ENCODE peak calls at places on chromosomes 2 and 18, in ten cellular contexts. N is heart left ventricle; L is neuronal stem cell; Q is effector memory CD4-positive, alpha-beta T cell; U is lower lobe of right lung; C is fibroblast of lung; H is ovary; P is right atrium auricular region; J is GM23338; R is DND-41. S is an unnamed sample.

GRCh38 chr2:83022631-83023210 is 1436.4 kb downstream of the SUCLG1 start:
- DNase-seq in N (no peak), L (no peak), Q (no peak), U (no peak), C (peak; percentile 60), H (no peak), P (no peak), J (no peak), R (no peak), S (no peak)

GRCh38 chr18:6341709-6342108 is 73.0 kb downstream of the L3MBTL4 start:
- DNase-seq in N (no peak), L (no peak), Q (no peak), U (no peak), C (no peak), H (no peak), P (no peak), J (no peak), R (no peak), S (no peak)

GRCh38 chr2:171185941-171186340 is 25.2 kb upstream of the TLK1 start:
- DNase-seq in N (no peak), L (no peak), Q (no peak), U (no peak), C (peak; percentile 74), H (no peak), P (no peak), J (no peak), R (no peak), S (no peak)

GRCh38 chr2:42164046-42164445 is 5.1 kb upstream of the EML4 start:
- DNase-seq in N (no peak), L (no peak), Q (no peak), U (no peak), C (no peak), H (no peak), P (no peak), J (no peak), R (no peak), S (no peak)

GRCh38 chr2:200944467-200945394 is 18.7 kb downstream of the ORC2 start:
- DNase-seq in N (no peak), L (no peak), Q (no peak), U (no peak), C (peak; percentile 96), H (no peak), P (no peak), J (no peak), R (no peak), S (no peak)

GRCh38 chr2:181125364-181125763 is 145.0 kb downstream of the UBE2E3 start:
- DNase-seq in N (no peak), L (no peak), Q (no peak), U (no peak), C (no peak), H (no peak), P (no peak), J (no peak), R (no peak), S (no peak)

GRCh38 chr2:100988630-100989417 is 13.3 kb upstream of the RPL31 start:
- DNase-seq in N (no peak), L (no peak), Q (no peak), U (no peak), C (no peak), H (no peak), P (no peak), J (no peak), R (no peak), S (no peak)

GRCh38 chr2:46034535-46034934 is 262.7 kb upstream of the EPAS1 start:
- DNase-seq in N (peak; percentile 64), L (no peak), Q (no peak), U (no peak), C (no peak), H (no peak), P (no peak), J (no peak), R (no peak), S (no peak)

GRCh38 chr2:101725515-101726192 is 28.1 kb downstream of the MAP4K4 start:
- DNase-seq in N (no peak), L (no peak), Q (no peak), U (no peak), C (no peak), H (no peak), P (no peak), J (peak; percentile 79), R (no peak), S (no peak)

GRCh38 chr2:126863336-126864015 is 35.2 kb upstream of the TEX51 start:
- DNase-seq in N (no peak), L (no peak), Q (no peak), U (no peak), C (no peak), H (no peak), P (peak; percentile 42), J (no peak), R (no peak), S (no peak)

GRCh38 chr2:176087330-176088047 is 3.7 kb upstream of the EVX2 start:
- DNase-seq in N (no peak), L (no peak), Q (no peak), U (no peak), C (no peak), H (no peak), P (no peak), J (no peak), R (no peak), S (no peak)

GRCh38 chr2:128638311-128638710 is 319.6 kb upstream of the HS6ST1 start:
- DNase-seq in N (no peak), L (no peak), Q (no peak), U (peak; percentile 58), C (no peak), H (peak; percentile 2), P (peak; percentile 58), J (peak; percentile 53), R (peak; percentile 6), S (no peak)

GRCh38 chr2:187500585-187501359 is 52.7 kb upstream of the CALCRL start:
- DNase-seq in N (no peak), L (no peak), Q (no peak), U (no peak), C (peak; percentile 83), H (no peak), P (no peak), J (peak; percentile 65), R (no peak), S (no peak)

GRCh38 chr2:26709323-26710110 is 17.0 kb downstream of the KCNK3 start:
- DNase-seq in N (no peak), L (no peak), Q (no peak), U (no peak), C (no peak), H (no peak), P (no peak), J (no peak), R (no peak), S (no peak)

GRCh38 chr18:14941792-14942191 is 193.8 kb downstream of the ANKRD30B start:
- DNase-seq in N (no peak), L (no peak), Q (no peak), U (no peak), C (no peak), H (no peak), P (no peak), J (no peak), R (no peak), S (no peak)

GRCh38 chr18:76213996-76214395 is 281.0 kb downstream of the ZNF516 start:
- DNase-seq in N (no peak), L (no peak), Q (no peak), U (no peak), C (no peak), H (no peak), P (no peak), J (no peak), R (no peak), S (no peak)

GRCh38 chr2:237421542-237422047 is 7.6 kb upstream of the COL6A3 start:
- DNase-seq in N (peak; percentile 74), L (peak; percentile 61), Q (peak; percentile 60), U (peak; percentile 82), C (peak; percentile 92), H (peak; percentile 68), P (peak; percentile 85), J (peak; percentile 92), R (peak; percentile 53), S (peak; percentile 70)

GRCh38 chr18:56890632-56891031 is 239.5 kb downstream of the WDR7 start:
- DNase-seq in N (no peak), L (no peak), Q (no peak), U (no peak), C (peak; percentile 79), H (no peak), P (no peak), J (no peak), R (no peak), S (no peak)
- H3K4me3 ChIP-seq in N (no peak overlapping the region), L (no peak overlapping the region), Q (no peak overlapping the region), U (no peak overlapping the region), C (no peak overlapping the region), H (no peak overlapping the region), P (no peak overlapping the region), J (no peak overlapping the region), R (no peak overlapping the region), S (no peak overlapping the region)

GRCh38 chr2:227877359-227878309 is 6.2 kb downstream of the DAW1 start:
- DNase-seq in N (no peak), L (no peak), Q (no peak), U (no peak), C (peak; percentile 38), H (no peak), P (peak; percentile 59), J (no peak), R (no peak), S (no peak)
- H3K4me3 ChIP-seq in N (no peak overlapping the region), L (no peak overlapping the region), Q (no peak overlapping the region), U (no peak overlapping the region), C (no peak overlapping the region), H (no peak overlapping the region), P (no peak overlapping the region), J (no peak overlapping the region), R (no peak overlapping the region), S (no peak overlapping the region)

GRCh38 chr18:28468903-28469302 is 292.0 kb upstream of the CDH2 start:
- DNase-seq in N (no peak), L (no peak), Q (no peak), U (no peak), C (no peak), H (no peak), P (no peak), J (no peak), R (no peak), S (no peak)
- H3K4me3 ChIP-seq in N (no peak overlapping the region), L (no peak overlapping the region), Q (no peak overlapping the region), U (no peak overlapping the region), C (no peak overlapping the region), H (no peak overlapping the region), P (no peak overlapping the region), J (no peak overlapping the region), R (no peak overlapping the region), S (no peak overlapping the region)

DNA sequence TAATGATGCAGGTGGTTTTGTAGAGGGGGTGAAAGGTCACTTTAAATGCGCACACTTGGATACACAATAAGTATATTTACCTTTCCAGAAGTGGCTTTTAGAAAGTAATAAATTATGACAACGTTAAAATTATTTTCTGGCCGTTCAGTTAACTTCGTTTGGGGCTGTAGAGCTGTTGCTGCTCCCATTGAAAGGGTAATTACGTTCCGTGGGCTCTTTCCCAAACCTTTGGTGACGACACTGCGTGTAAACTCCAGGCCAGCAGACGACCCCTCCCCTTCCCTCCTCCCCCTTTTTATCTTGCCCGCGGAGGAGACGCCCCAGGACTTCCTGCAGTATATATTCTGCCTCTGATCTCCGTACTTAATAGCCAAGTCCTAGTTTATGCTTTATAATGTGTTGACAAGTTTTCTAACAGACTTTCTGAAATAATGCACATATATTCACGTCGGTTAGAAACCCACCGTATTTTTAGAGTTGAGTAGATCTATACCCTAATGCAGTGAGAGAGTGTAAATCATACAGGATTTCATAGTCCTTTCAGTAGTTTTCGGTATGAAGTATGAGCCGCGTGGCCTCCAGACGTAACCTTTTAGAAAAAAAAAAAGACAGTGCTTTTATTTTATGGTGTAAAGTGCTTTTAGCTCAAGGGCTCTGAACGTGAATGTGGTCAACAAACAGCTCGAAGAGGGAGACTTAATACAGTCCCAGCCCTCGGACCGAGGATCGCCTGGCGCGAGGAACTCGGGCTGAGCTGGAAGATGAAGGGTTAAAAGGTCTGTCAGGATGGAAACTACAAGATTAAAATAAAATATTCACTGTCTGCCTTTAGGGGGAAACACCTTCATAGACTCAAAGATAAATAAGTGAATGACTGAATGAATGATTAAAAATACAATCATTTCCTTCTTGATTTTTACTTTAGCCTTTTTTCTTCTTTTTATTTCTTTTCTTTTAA is 3.8 kb upstream of the BCL11A start:
- DNase-seq in N (no peak), L (no peak), Q (no peak), U (no peak), C (no peak), H (no peak), P (no peak), J (peak; percentile 56), R (peak; percentile 63), S (no peak)
- H3K4me3 ChIP-seq in N (peak overlapping the region; percentile 27), L (no peak overlapping the region), Q (no peak overlapping the region), U (peak overlapping the region; percentile 28), C (no peak overlapping the region), H (no peak overlapping the region), P (peak overlapping the region; percentile 6), J (peak overlapping the region; percentile 89), R (peak overlapping the region; percentile 17), S (no peak overlapping the region)

S was measured in CD4-positive, alpha-beta memory T cell.